ENCODE peak calls at places on chromosomes 13 and 19, in five cellular contexts. Z, U, F, O and E are unnamed samples.

GRCh38 chr13:43786766-43787517 is at the start of gene ENOX1:
- DNase-seq in F (peak), U (peak), Z (peak), O (peak), E (peak)

GRCh38 chr19:6521718-6522646 is 8.8 kb upstream of the TNFSF9 start:
- DNase-seq in O (no peak), Z (peak), U (peak), F (no peak), E (peak)

GRCh38 chr19:40831502-40832430 is 18.5 kb downstream of the CYP2A6 start:
- DNase-seq in Z (no peak), O (no peak), F (no peak), U (peak), E (no peak)

GRCh38 chr19:17232258-17232657 is 6.2 kb downstream of the OCEL1 start:
- DNase-seq in Z (no peak), F (no peak), O (no peak), U (no peak), E (no peak)

GRCh38 chr13:24050292-24050711 is 110.2 kb upstream of the SPATA13 start:
- DNase-seq in O (no peak), F (peak), Z (no peak), U (peak), E (no peak)

GRCh38 chr19:48351341-48351752 is 12.4 kb downstream of the TMEM143 start:
- DNase-seq in U (peak), Z (peak), O (peak), F (peak), E (peak)

GRCh38 chr19:18646535-18647370 is 9.9 kb downstream of the KLHL26 start:
- DNase-seq in U (no peak), Z (no peak), O (no peak), F (no peak), E (no peak)

GRCh38 chr13:99028890-99029289 is 51.0 kb upstream of the DOCK9 start:
- DNase-seq in Z (peak), U (no peak), O (no peak), F (no peak), E (no peak)

GRCh38 chr13:52599037-52599852 is 43.0 kb upstream of the HNRNPA1L2 start:
- DNase-seq in F (no peak), Z (peak), U (peak), O (no peak), E (no peak)

GRCh38 chr13:43377149-43377548 is 353.8 kb downstream of the DNAJC15 start:
- DNase-seq in O (no peak), Z (no peak), U (no peak), F (no peak), E (no peak)

GRCh38 chr19:55640043-55640576 is 692 bp upstream of the ZNF580 start:
- DNase-seq in Z (peak), O (no peak), F (no peak), U (peak), E (peak)

GRCh38 chr19:38736036-38736412 is 8.2 kb downstream of the CAPN12 start:
- DNase-seq in U (no peak), Z (peak), O (no peak), F (no peak), E (peak)

GRCh38 chr19:46678110-46678732 is 17.2 kb upstream of the DACT3 start:
- DNase-seq in Z (peak), U (no peak), O (no peak), F (no peak), E (peak)

GRCh38 chr19:28886708-28887107 is 326.2 kb downstream of the UQCRFS1 start:
- DNase-seq in Z (no peak), O (no peak), F (no peak), U (no peak), E (no peak)

GRCh38 chr19:48598996-48599626 is 7.4 kb upstream of the SPACA4 start:
- DNase-seq in Z (no peak), U (no peak), F (no peak), O (no peak), E (no peak)

GRCh38 chr13:105035092-105035491 is 1500.4 kb downstream of the EFNB2 start:
- DNase-seq in U (no peak), O (no peak), F (no peak), Z (no peak), E (no peak)

GRCh38 chr19:44847144-44848035 is 1.3 kb downstream of the NECTIN2 start:
- DNase-seq in O (peak), U (peak), Z (no peak), F (peak), E (peak)

GRCh38 chr13:48862572-48862971 is 113.1 kb upstream of the FNDC3A start:
- DNase-seq in U (no peak), O (no peak), F (no peak), Z (no peak), E (no peak)

GRCh38 chr19:43913383-43913782 is 21.7 kb downstream of the ZNF45 start:
- DNase-seq in Z (no peak), U (no peak), F (no peak), O (no peak), E (no peak)

GRCh38 chr13:51781246-51782022 is 22.5 kb downstream of the DHRS12 start:
- DNase-seq in O (no peak), F (no peak), Z (peak), U (no peak), E (peak)

GRCh38 chr19:7820588-7820987 is 9.4 kb upstream of the EVI5L start:
- DNase-seq in U (no peak), Z (no peak), O (no peak), F (no peak), E (no peak)

GRCh38 chr13:103351035-103351828 is 285.0 kb upstream of the SLC10A2 start:
- DNase-seq in O (no peak), U (peak), F (no peak), Z (no peak), E (no peak)

GRCh38 chr19:46654621-46655152 is 6.3 kb downstream of the DACT3 start:
- DNase-seq in U (no peak), Z (no peak), F (no peak), O (no peak), E (no peak)

GRCh38 chr19:39275578-39275977 is 7.4 kb downstream of the IFNL2 start:
- DNase-seq in U (no peak), F (no peak), Z (no peak), O (no peak), E (no peak)

GRCh38 chr13:78383899-78384298 is 219.5 kb downstream of the POU4F1 start:
- DNase-seq in F (no peak), U (no peak), O (no peak), Z (no peak), E (no peak)

GRCh38 chr19:55176116-55176515 is 4.0 kb downstream of the SYT5 start:
- DNase-seq in O (no peak), Z (peak), F (no peak), U (no peak), E (no peak)

GRCh38 chr13:93298741-93299140 is 72.1 kb downstream of the GPC6 start:
- DNase-seq in F (no peak), Z (no peak), O (no peak), U (no peak), E (no peak)

GRCh38 chr19:27719034-27719433 is 1493.9 kb downstream of the UQCRFS1 start:
- DNase-seq in Z (no peak), F (no peak), U (no peak), O (no peak), E (no peak)

GRCh38 chr13:93079294-93079693 is 147.3 kb upstream of the GPC6 start:
- DNase-seq in U (peak), O (no peak), F (no peak), Z (no peak), E (no peak)

GRCh38 chr13:37645181-37645580 is 46.6 kb upstream of the POSTN start:
- DNase-seq in O (no peak), F (no peak), U (no peak), Z (no peak), E (no peak)

GRCh38 chr13:106261450-106261849 is 274.0 kb downstream of the EFNB2 start:
- DNase-seq in F (no peak), Z (no peak), O (no peak), U (no peak), E (no peak)

GRCh38 chr19:4391701-4392543 is 8.4 kb downstream of the SH3GL1 start:
- DNase-seq in U (no peak), O (peak), Z (no peak), F (no peak), E (no peak)

DNA sequence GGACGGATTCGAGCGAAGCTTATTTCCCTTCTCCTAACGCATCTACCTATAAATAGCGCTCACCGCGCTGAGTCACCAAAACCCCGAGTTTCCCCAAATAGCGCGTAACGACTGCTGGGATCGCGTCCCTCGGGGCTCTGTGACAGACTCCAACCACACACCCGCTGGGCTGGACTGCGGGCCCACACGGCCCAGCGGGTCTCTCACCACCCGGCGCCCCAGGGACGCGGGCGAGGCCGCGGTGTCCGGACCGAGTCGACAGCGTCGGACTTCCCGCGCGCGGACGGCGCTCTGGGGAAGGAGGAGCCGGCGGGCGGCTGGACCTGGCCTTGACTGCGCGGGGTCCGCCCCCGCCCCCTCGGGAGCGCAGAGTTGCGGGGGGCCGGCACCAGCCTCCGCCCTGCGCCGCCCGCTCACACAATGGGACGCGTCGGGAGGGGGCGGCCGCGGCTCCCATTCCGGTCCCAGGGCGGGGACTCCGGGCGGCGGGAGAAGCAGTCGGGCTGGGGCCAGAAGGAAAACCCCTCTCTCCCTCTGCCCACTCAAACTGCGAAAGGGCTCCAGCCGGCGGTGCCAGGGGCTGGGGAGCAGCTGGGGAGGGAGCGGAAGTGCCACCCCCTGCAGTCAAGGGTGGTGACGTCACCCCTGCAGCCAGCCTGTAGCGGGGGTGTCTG is 108.8 kb downstream of the KCNRG start:
- DNase-seq in U (peak), Z (peak), O (no peak), F (peak), E (peak)
- TF ChIP-seq CTCF in U (no peak), Z (peak), O (peak), F (no peak), E (peak)

DNA sequence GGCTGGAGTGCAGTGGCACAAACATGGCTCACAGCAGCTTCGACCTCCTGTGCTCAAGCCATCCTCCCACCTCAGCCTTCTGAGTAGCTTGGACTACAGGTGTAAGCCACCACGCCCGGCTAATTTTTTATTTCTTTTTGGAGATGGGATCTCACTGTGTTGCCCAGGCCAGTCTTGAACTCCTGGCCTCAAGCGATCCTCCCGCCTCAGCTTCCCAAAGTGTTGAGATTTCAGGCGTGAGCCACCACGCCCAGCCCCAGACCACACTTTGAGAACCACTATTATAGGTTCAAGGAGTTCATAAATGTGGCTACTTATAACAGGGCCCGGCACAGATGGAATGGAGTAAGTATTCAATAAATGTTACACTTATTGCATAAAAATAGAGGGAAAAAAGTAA is 3.3 kb upstream of the SCN1B start:
- DNase-seq in Z (no peak), O (no peak), F (no peak), U (no peak), E (no peak)
- TF ChIP-seq CTCF in Z (no peak), O (no peak), F (no peak), U (no peak), E (no peak)

GRCh38 chr19:15977193-15977592 is 28.4 kb downstream of the OR10H4 start:
- DNase-seq in O (no peak), F (no peak), Z (no peak), U (no peak), E (no peak)

GRCh38 chr19:15971217-15971616 is 22.4 kb downstream of the OR10H4 start:
- DNase-seq in U (no peak), Z (peak), F (no peak), O (no peak), E (no peak)
- TF ChIP-seq CTCF in U (peak), Z (no peak), F (no peak), O (no peak), E (no peak)

DNA sequence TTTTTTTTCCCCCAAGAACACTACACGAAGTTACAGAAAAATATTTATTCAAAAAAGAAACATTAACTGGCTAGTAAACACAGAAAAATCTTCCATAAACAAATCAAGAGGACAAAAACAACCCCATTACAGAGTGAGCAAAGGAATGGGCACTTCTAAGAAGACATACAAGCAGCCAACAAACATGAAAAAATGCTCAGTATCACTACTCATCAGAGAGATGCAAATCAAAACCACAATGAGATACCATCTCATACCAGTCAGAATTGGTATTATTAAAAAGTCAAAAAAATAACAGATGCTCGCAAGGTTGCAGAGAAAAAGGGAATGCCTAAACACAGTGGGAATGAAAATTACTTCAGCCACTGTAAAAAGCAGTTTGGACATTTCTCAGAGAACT is 131.7 kb downstream of the UGGT2 start:
- DNase-seq in O (no peak), F (no peak), U (no peak), Z (peak), E (no peak)
- TF ChIP-seq CTCF in O (no peak), F (no peak), U (no peak), Z (no peak), E (no peak)

GRCh38 chr13:107999751-108000150 is 215.6 kb downstream of the LIG4 start:
- DNase-seq in F (no peak), O (no peak), Z (no peak), U (no peak), E (no peak)

GRCh38 chr13:107993239-107993948 is 221.9 kb downstream of the LIG4 start:
- DNase-seq in Z (peak), U (no peak), O (no peak), F (no peak), E (no peak)

GRCh38 chr13:107992542-107992941 is 222.8 kb downstream of the LIG4 start:
- DNase-seq in U (no peak), Z (no peak), F (no peak), O (no peak), E (no peak)

GRCh38 chr13:107994137-107994536 is 221.2 kb downstream of the LIG4 start:
- DNase-seq in O (no peak), F (no peak), U (no peak), Z (no peak), E (no peak)
- TF ChIP-seq CTCF in O (no peak), F (no peak), U (no peak), Z (no peak), E (no peak)